ENCODE peak calls at places on chromosomes 1 and 21, in six cellular contexts. G, Z, X, J, B and L are unnamed samples.

GRCh38 chr21:44846485-44847260 is 26.8 kb downstream of the PTTG1IP start:
- DNase-seq in B (no peak), X (peak; percentile 78), G (peak; percentile 59), J (no peak), Z (no peak), L (peak; percentile 82)

GRCh38 chr1:110039641-110040040 is 5.2 kb downstream of the STRIP1 start:
- DNase-seq in J (no peak), B (no peak), Z (no peak), G (no peak), X (no peak), L (no peak)

GRCh38 chr21:26170471-26171309 is at the start of gene APP:
- DNase-seq in J (peak; percentile 80), B (peak; percentile 92), X (peak; percentile 78), G (peak; percentile 90), Z (peak; percentile 90), L (peak; percentile 84)

GRCh38 chr1:100575406-100575805 is 37.5 kb downstream of the GPR88 start:
- DNase-seq in B (no peak), X (no peak), J (no peak), Z (no peak), G (no peak), L (no peak)

GRCh38 chr1:206050655-206051235 is 2.2 kb upstream of the RHEX start:
- DNase-seq in X (no peak), G (no peak), Z (no peak), J (no peak), B (no peak), L (no peak)

GRCh38 chr1:245375789-245376188 is 221.0 kb downstream of the KIF26B start:
- DNase-seq in G (no peak), Z (no peak), J (no peak), X (no peak), B (no peak), L (no peak)

GRCh38 chr1:62131093-62131725 is 63.4 kb upstream of the L1TD1 start:
- DNase-seq in B (no peak), Z (no peak), J (no peak), G (peak; percentile 46), X (no peak), L (no peak)

GRCh38 chr1:230861489-230861888 is 6.8 kb downstream of the C1orf198 start:
- DNase-seq in Z (no peak), G (no peak), X (no peak), J (no peak), B (no peak), L (no peak)

GRCh38 chr1:161218301-161219077 is 3.4 kb downstream of the FCER1G start:
- DNase-seq in G (no peak), J (no peak), Z (no peak), B (no peak), X (no peak), L (no peak)

GRCh38 chr1:67491280-67491679 is 61.1 kb upstream of the SERBP1 start:
- DNase-seq in G (no peak), B (no peak), J (no peak), Z (no peak), X (no peak), L (no peak)

GRCh38 chr1:206575165-206575893 is 36.9 kb downstream of the EIF2D start:
- DNase-seq in X (peak; percentile 49), G (peak; percentile 60), B (no peak), J (peak; percentile 56), Z (no peak), L (no peak)

GRCh38 chr1:65330021-65330420 is 20.7 kb downstream of the DNAJC6 start:
- DNase-seq in G (no peak), B (no peak), X (no peak), J (no peak), Z (no peak), L (no peak)

GRCh38 chr1:8217011-8217711 is 100.8 kb upstream of the SLC45A1 start:
- DNase-seq in Z (peak; percentile 51), X (no peak), G (no peak), J (no peak), B (peak; percentile 74), L (no peak)

GRCh38 chr21:44802396-44803153 is 955 bp upstream of the UBE2G2 start:
- DNase-seq in J (no peak), Z (no peak), G (no peak), X (no peak), B (no peak), L (no peak)

GRCh38 chr1:94462606-94463005 is 44.4 kb downstream of the ABCD3 start:
- DNase-seq in X (no peak), B (no peak), J (no peak), Z (no peak), G (peak; percentile 37), L (no peak)

GRCh38 chr1:86068126-86068805 is 88.3 kb downstream of the COL24A1 start:
- DNase-seq in J (no peak), X (no peak), B (no peak), G (no peak), Z (no peak), L (no peak)

GRCh38 chr1:13699936-13700520 is at the start of gene PRDM2:
- DNase-seq in X (peak; percentile 43), G (peak; percentile 50), Z (peak; percentile 61), J (peak; percentile 26), B (peak; percentile 75), L (peak; percentile 75)

GRCh38 chr1:61569212-61569621 is 155.7 kb downstream of the TM2D1 start:
- DNase-seq in G (no peak), Z (no peak), J (no peak), B (no peak), X (no peak), L (no peak)

GRCh38 chr1:39701092-39701460 is 9.8 kb upstream of the HPCAL4 start:
- DNase-seq in Z (peak; percentile 29), B (peak; percentile 86), G (no peak), J (peak; percentile 80), X (no peak), L (no peak)

GRCh38 chr1:193703101-193703500 is 516.7 kb upstream of the B3GALT2 start:
- DNase-seq in G (no peak), B (no peak), J (no peak), Z (no peak), X (no peak), L (no peak)

GRCh38 chr1:110463695-110464094 is 12.7 kb downstream of the PROK1 start:
- DNase-seq in Z (no peak), J (no peak), X (no peak), B (no peak), G (no peak), L (no peak)

GRCh38 chr1:151828931-151829330 is 2.7 kb downstream of the RORC start:
- DNase-seq in J (no peak), G (peak; percentile 57), X (no peak), Z (peak; percentile 45), B (peak; percentile 60), L (no peak)

GRCh38 chr1:38013027-38013588 is 574 bp downstream of the UTP11 start:
- DNase-seq in B (no peak), G (no peak), X (no peak), J (no peak), Z (no peak), L (no peak)

GRCh38 chr1:61887076-61887867 is 145.0 kb downstream of the PATJ start:
- DNase-seq in B (no peak), X (no peak), J (no peak), G (no peak), Z (no peak), L (no peak)

GRCh38 chr1:26779093-26779668 is 8.6 kb upstream of the PIGV start:
- DNase-seq in X (no peak), Z (no peak), B (no peak), J (no peak), G (no peak), L (no peak)

GRCh38 chr1:28110555-28110954 is 22.1 kb upstream of the EYA3 start:
- DNase-seq in J (no peak), G (no peak), Z (no peak), B (no peak), X (no peak), L (no peak)

GRCh38 chr1:23577056-23577985 is 18.0 kb upstream of the ID3 start:
- DNase-seq in Z (no peak), X (peak; percentile 70), G (no peak), B (no peak), J (no peak), L (peak; percentile 88)

GRCh38 chr1:40742363-40743061 is 41.1 kb upstream of the KCNQ4 start:
- DNase-seq in G (no peak), B (no peak), X (no peak), J (no peak), Z (no peak), L (no peak)
- H3K27ac ChIP-seq in G (no peak overlapping the region), B (no peak overlapping the region), X (no peak overlapping the region), J (no peak overlapping the region), Z (peak overlapping the region; percentile 42), L (no peak overlapping the region)

GRCh38 chr1:116919802-116920201 is 10.1 kb downstream of the PTGFRN start:
- DNase-seq in J (peak; percentile 62), Z (peak; percentile 22), X (no peak), G (peak; percentile 53), B (no peak), L (peak; percentile 26)
- TF ChIP-seq CTCF in J (no peak), Z (peak; percentile 7), X (no peak), G (no peak), B (no peak), L (no peak)

DNA sequence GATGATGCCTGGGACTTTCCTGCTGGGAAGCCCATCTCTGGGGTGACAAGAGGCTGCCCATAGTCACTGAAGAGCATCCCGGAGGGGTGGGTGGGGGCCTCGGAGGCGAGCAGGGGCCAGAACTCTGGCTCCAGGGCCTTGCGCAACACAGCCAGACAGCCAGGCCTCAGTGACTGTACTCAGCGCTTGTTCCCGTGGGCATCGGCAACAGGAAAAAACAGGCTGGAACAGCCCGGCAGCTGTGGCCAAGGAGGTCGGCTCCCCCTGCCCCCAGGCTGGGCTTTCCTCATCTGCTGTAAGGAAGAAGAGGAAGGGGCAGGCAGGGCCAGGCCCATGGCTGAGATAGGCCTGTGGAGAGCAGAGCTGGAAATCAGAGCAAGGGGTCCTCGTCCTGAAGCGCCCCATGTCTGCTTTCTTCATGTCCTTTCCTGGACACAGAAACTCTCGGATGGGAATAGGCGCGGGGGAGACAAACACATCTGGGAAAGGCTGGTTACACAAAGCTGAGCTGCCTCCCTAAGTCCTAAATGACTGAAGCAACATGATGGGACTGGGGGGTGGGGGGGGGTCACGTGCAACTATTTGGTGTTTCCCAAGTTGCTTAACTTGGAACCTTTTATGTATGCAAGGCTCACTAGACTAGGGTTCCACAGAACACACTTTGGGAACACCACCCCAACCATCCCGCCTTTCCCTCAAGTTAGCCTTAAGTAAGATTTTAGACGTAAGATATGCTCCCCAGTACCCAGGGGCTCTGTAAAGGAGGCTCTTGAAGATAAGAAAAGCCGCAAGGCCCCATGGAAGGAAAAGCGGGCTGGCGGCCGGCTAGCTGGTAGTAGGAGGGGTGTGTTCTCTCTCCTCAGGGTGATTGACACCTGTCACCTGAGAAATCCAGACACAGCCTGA is 30.7 kb downstream of the HSPG2 start:
- DNase-seq in X (peak; percentile 95), J (no peak), Z (peak; percentile 82), G (peak; percentile 56), B (peak; percentile 65), L (peak; percentile 93)
- H3K27ac ChIP-seq in X (peak overlapping the region; percentile 97), J (peak overlapping the region; percentile 90), Z (peak overlapping the region; percentile 84), G (peak overlapping the region; percentile 50), B (peak overlapping the region; percentile 64), L (peak overlapping the region; percentile 96)

GRCh38 chr1:3857791-3858129 is 484 bp downstream of the DFFB start:
- DNase-seq in B (no peak), Z (no peak), G (no peak), J (no peak), X (no peak), L (no peak)

GRCh38 chr1:3858231-3858981 is 1.1 kb downstream of the DFFB start:
- DNase-seq in Z (no peak), J (no peak), X (no peak), G (no peak), B (peak; percentile 41), L (no peak)

GRCh38 chr1:3852711-3853498 is 4.1 kb downstream of the CEP104 start:
- DNase-seq in Z (no peak), X (no peak), G (no peak), B (no peak), J (no peak), L (no peak)

GRCh38 chr1:3852091-3852490 is 4.9 kb downstream of the CEP104 start:
- DNase-seq in Z (no peak), B (no peak), J (no peak), X (no peak), G (no peak), L (no peak)

GRCh38 chr1:3856923-3857790 is at the start of the genes CEP104 and DFFB:
- DNase-seq in Z (peak; percentile 89), J (peak; percentile 97), G (peak; percentile 96), B (peak; percentile 93), X (peak; percentile 85), L (peak; percentile 90)
- TF ChIP-seq CTCF in Z (no peak), J (no peak), G (peak; percentile 29), B (no peak), X (no peak), L (no peak)